ENCODE peak calls at places on chromosomes 6 and 20, in eight cellular contexts. One of them, this sample, is unnamed.

GRCh38 chr20:18632196-18632789 is 44.4 kb downstream of the DTD1 start:
- DNase-seq in NCI-H460: peak
- DNase-seq in NCI-H1092: peak
- DNase-seq in pons: peak
- DNase-seq in NCI-H524 treated with DMSO at 0.1 percent for 48 hours: peak
- DNase-seq in HS-5: no peak
- DNase-seq in head of caudate nucleus: peak
- DNase-seq in GM23248: peak
- DNase-seq in this sample: peak

GRCh38 chr20:31966991-31967655 is 828 bp upstream of the XKR7 start:
- DNase-seq in NCI-H460: no peak
- DNase-seq in NCI-H1092: no peak
- DNase-seq in pons: no peak
- DNase-seq in NCI-H524 treated with DMSO at 0.1 percent for 48 hours: peak
- DNase-seq in HS-5: no peak
- DNase-seq in head of caudate nucleus: no peak
- DNase-seq in GM23248: no peak
- DNase-seq in this sample: no peak

GRCh38 chr6:24646771-24647170 is 780 bp upstream of the KIAA0319 start:
- DNase-seq in NCI-H460: no peak
- DNase-seq in NCI-H1092: no peak
- DNase-seq in pons: no peak
- DNase-seq in NCI-H524 treated with DMSO at 0.1 percent for 48 hours: no peak
- DNase-seq in HS-5: peak
- DNase-seq in head of caudate nucleus: no peak
- DNase-seq in GM23248: peak
- DNase-seq in this sample: no peak

GRCh38 chr6:16729183-16729696 is 32.0 kb downstream of the ATXN1 start:
- DNase-seq in NCI-H460: no peak
- DNase-seq in NCI-H1092: no peak
- DNase-seq in pons: no peak
- DNase-seq in NCI-H524 treated with DMSO at 0.1 percent for 48 hours: no peak
- DNase-seq in HS-5: no peak
- DNase-seq in head of caudate nucleus: no peak
- DNase-seq in GM23248: peak
- DNase-seq in this sample: peak

GRCh38 chr6:10403385-10404106 is 11.3 kb downstream of the TFAP2A start:
- DNase-seq in NCI-H460: peak
- DNase-seq in NCI-H1092: no peak
- DNase-seq in pons: peak
- DNase-seq in NCI-H524 treated with DMSO at 0.1 percent for 48 hours: peak
- DNase-seq in HS-5: peak
- DNase-seq in head of caudate nucleus: no peak
- DNase-seq in GM23248: peak
- DNase-seq in this sample: no peak

GRCh38 chr6:37173573-37174195 is 3.7 kb downstream of the PIM1 start:
- DNase-seq in NCI-H460: no peak
- DNase-seq in NCI-H1092: no peak
- DNase-seq in pons: no peak
- DNase-seq in NCI-H524 treated with DMSO at 0.1 percent for 48 hours: no peak
- DNase-seq in HS-5: no peak
- DNase-seq in head of caudate nucleus: no peak
- DNase-seq in GM23248: peak
- DNase-seq in this sample: no peak

GRCh38 chr6:6825986-6826901 is 237.7 kb downstream of the LY86 start:
- DNase-seq in NCI-H460: no peak
- DNase-seq in NCI-H1092: peak
- DNase-seq in pons: peak
- DNase-seq in NCI-H524 treated with DMSO at 0.1 percent for 48 hours: no peak
- DNase-seq in HS-5: no peak
- DNase-seq in head of caudate nucleus: peak
- DNase-seq in GM23248: peak
- DNase-seq in this sample: peak

GRCh38 chr20:4666001-4666470 is 55.7 kb upstream of the PRND start:
- DNase-seq in NCI-H460: peak
- DNase-seq in NCI-H1092: no peak
- DNase-seq in pons: no peak
- DNase-seq in NCI-H524 treated with DMSO at 0.1 percent for 48 hours: no peak
- DNase-seq in HS-5: peak
- DNase-seq in head of caudate nucleus: no peak
- DNase-seq in GM23248: peak
- DNase-seq in this sample: peak

GRCh38 chr20:10806539-10806938 is 132.7 kb upstream of the JAG1 start:
- DNase-seq in NCI-H460: no peak
- DNase-seq in NCI-H1092: no peak
- DNase-seq in pons: no peak
- DNase-seq in NCI-H524 treated with DMSO at 0.1 percent for 48 hours: no peak
- DNase-seq in HS-5: no peak
- DNase-seq in head of caudate nucleus: no peak
- DNase-seq in GM23248: no peak
- DNase-seq in this sample: no peak

GRCh38 chr6:108108374-108108773 is 33.8 kb upstream of the OSTM1 start:
- DNase-seq in NCI-H460: no peak
- DNase-seq in NCI-H1092: no peak
- DNase-seq in pons: no peak
- DNase-seq in NCI-H524 treated with DMSO at 0.1 percent for 48 hours: no peak
- DNase-seq in HS-5: no peak
- DNase-seq in head of caudate nucleus: no peak
- DNase-seq in GM23248: no peak
- DNase-seq in this sample: no peak

GRCh38 chr20:45354423-45355208 is 6.4 kb upstream of the SDC4 start:
- DNase-seq in NCI-H460: no peak
- DNase-seq in NCI-H1092: no peak
- DNase-seq in pons: no peak
- DNase-seq in NCI-H524 treated with DMSO at 0.1 percent for 48 hours: no peak
- DNase-seq in HS-5: no peak
- DNase-seq in head of caudate nucleus: no peak
- DNase-seq in GM23248: peak
- DNase-seq in this sample: no peak

GRCh38 chr20:1775117-1775516 is 117.5 kb upstream of the SIRPG start:
- DNase-seq in NCI-H460: no peak
- DNase-seq in NCI-H1092: no peak
- DNase-seq in pons: peak
- DNase-seq in NCI-H524 treated with DMSO at 0.1 percent for 48 hours: no peak
- DNase-seq in HS-5: no peak
- DNase-seq in head of caudate nucleus: no peak
- DNase-seq in GM23248: peak
- DNase-seq in this sample: no peak

GRCh38 chr6:43969158-43969981 is 157.9 kb downstream of the MRPL14 start:
- DNase-seq in NCI-H460: no peak
- DNase-seq in NCI-H1092: no peak
- DNase-seq in pons: no peak
- DNase-seq in NCI-H524 treated with DMSO at 0.1 percent for 48 hours: no peak
- DNase-seq in HS-5: no peak
- DNase-seq in head of caudate nucleus: no peak
- DNase-seq in GM23248: no peak
- DNase-seq in this sample: no peak

GRCh38 chr6:41416165-41416837 is 80.9 kb downstream of the NCR2 start:
- DNase-seq in NCI-H460: no peak
- DNase-seq in NCI-H1092: peak
- DNase-seq in pons: peak
- DNase-seq in NCI-H524 treated with DMSO at 0.1 percent for 48 hours: peak
- DNase-seq in HS-5: no peak
- DNase-seq in head of caudate nucleus: no peak
- DNase-seq in GM23248: no peak
- DNase-seq in this sample: no peak

GRCh38 chr6:117411474-117411873 is 14.3 kb downstream of the ROS1 start:
- DNase-seq in NCI-H460: no peak
- DNase-seq in NCI-H1092: no peak
- DNase-seq in pons: peak
- DNase-seq in NCI-H524 treated with DMSO at 0.1 percent for 48 hours: no peak
- DNase-seq in HS-5: no peak
- DNase-seq in head of caudate nucleus: no peak
- DNase-seq in GM23248: no peak
- DNase-seq in this sample: no peak

GRCh38 chr6:11785449-11785951 is 6.9 kb upstream of the ADTRP start:
- DNase-seq in NCI-H460: no peak
- DNase-seq in NCI-H1092: no peak
- DNase-seq in pons: no peak
- DNase-seq in NCI-H524 treated with DMSO at 0.1 percent for 48 hours: no peak
- DNase-seq in HS-5: no peak
- DNase-seq in head of caudate nucleus: no peak
- DNase-seq in GM23248: no peak
- DNase-seq in this sample: no peak

GRCh38 chr6:15242937-15243614 is 2.8 kb upstream of the JARID2 start:
- DNase-seq in NCI-H460: no peak
- DNase-seq in NCI-H1092: no peak
- DNase-seq in pons: no peak
- DNase-seq in NCI-H524 treated with DMSO at 0.1 percent for 48 hours: no peak
- DNase-seq in HS-5: no peak
- DNase-seq in head of caudate nucleus: no peak
- DNase-seq in GM23248: no peak
- DNase-seq in this sample: no peak

This sample was measured in CD14-positive monocyte.